ENCODE peak calls at places on chromosomes 3 and 15, in ten cellular contexts. One of them, this sample, is unnamed.
A peak's percentile ranks its signal among the peaks of the same experiment; 100 is the strongest.

GRCh38 chr3:112644453-112644852 is 3.5 kb upstream of the CCDC80 start:
- DNase-seq in EH: no peak
- DNase-seq in iris pigment epithelial cell: no peak
- DNase-seq in AG08396: no peak
- DNase-seq in GM12878: no peak
- DNase-seq in Right ventricle myocardium superior: no peak
- DNase-seq in NCI-H774: no peak
- DNase-seq in NCI-H2029 treated with DMSO at 0.1 percent for 48 hours: no peak
- DNase-seq in Calu3: no peak
- DNase-seq in NCI-H1930: no peak
- DNase-seq in this sample: no peak

GRCh38 chr3:154384504-154384903 is 45.5 kb downstream of the GPR149 start:
- DNase-seq in EH: no peak
- DNase-seq in NCI-H774: no peak
- DNase-seq in Right ventricle myocardium superior: no peak
- DNase-seq in AG08396: no peak
- DNase-seq in NCI-H2029 treated with DMSO at 0.1 percent for 48 hours: no peak
- DNase-seq in NCI-H1930: no peak
- DNase-seq in iris pigment epithelial cell: no peak
- DNase-seq in Calu3: no peak
- DNase-seq in GM12878: no peak
- DNase-seq in this sample: no peak

GRCh38 chr3:11721114-11721440 is 77.4 kb upstream of the VGLL4 start:
- DNase-seq in NCI-H1930: no peak
- DNase-seq in NCI-H2029 treated with DMSO at 0.1 percent for 48 hours: no peak
- DNase-seq in GM12878: no peak
- DNase-seq in NCI-H774: no peak
- DNase-seq in Right ventricle myocardium superior: no peak
- DNase-seq in EH: peak; percentile 24
- DNase-seq in AG08396: no peak
- DNase-seq in iris pigment epithelial cell: no peak
- DNase-seq in Calu3: no peak
- DNase-seq in this sample: no peak

GRCh38 chr3:4850211-4850927 is 128.9 kb upstream of the BHLHE40 start:
- DNase-seq in EH: no peak
- DNase-seq in NCI-H774: no peak
- DNase-seq in GM12878: peak; percentile 84
- DNase-seq in AG08396: no peak
- DNase-seq in iris pigment epithelial cell: no peak
- DNase-seq in Right ventricle myocardium superior: no peak
- DNase-seq in Calu3: no peak
- DNase-seq in NCI-H2029 treated with DMSO at 0.1 percent for 48 hours: no peak
- DNase-seq in NCI-H1930: no peak
- DNase-seq in this sample: no peak

GRCh38 chr3:188583476-188584161 is 429.7 kb downstream of the LPP start:
- DNase-seq in iris pigment epithelial cell: peak; percentile 57
- DNase-seq in NCI-H774: no peak
- DNase-seq in EH: peak; percentile 37
- DNase-seq in NCI-H2029 treated with DMSO at 0.1 percent for 48 hours: no peak
- DNase-seq in GM12878: no peak
- DNase-seq in Right ventricle myocardium superior: no peak
- DNase-seq in NCI-H1930: no peak
- DNase-seq in AG08396: no peak
- DNase-seq in Calu3: no peak
- DNase-seq in this sample: no peak

GRCh38 chr3:101200461-101200860 is 119.9 kb downstream of the IMPG2 start:
- DNase-seq in NCI-H2029 treated with DMSO at 0.1 percent for 48 hours: no peak
- DNase-seq in AG08396: no peak
- DNase-seq in EH: no peak
- DNase-seq in iris pigment epithelial cell: no peak
- DNase-seq in Calu3: no peak
- DNase-seq in NCI-H1930: no peak
- DNase-seq in Right ventricle myocardium superior: no peak
- DNase-seq in NCI-H774: no peak
- DNase-seq in GM12878: no peak
- DNase-seq in this sample: no peak

GRCh38 chr3:54538346-54538745 is 389.5 kb downstream of the LRTM1 start:
- DNase-seq in Right ventricle myocardium superior: no peak
- DNase-seq in GM12878: no peak
- DNase-seq in AG08396: no peak
- DNase-seq in Calu3: no peak
- DNase-seq in EH: no peak
- DNase-seq in NCI-H2029 treated with DMSO at 0.1 percent for 48 hours: no peak
- DNase-seq in iris pigment epithelial cell: no peak
- DNase-seq in NCI-H774: no peak
- DNase-seq in NCI-H1930: no peak
- DNase-seq in this sample: no peak

GRCh38 chr3:113747719-113748046 is 848 bp downstream of the ATP6V1A start:
- DNase-seq in GM12878: peak; percentile 30
- DNase-seq in Right ventricle myocardium superior: no peak
- DNase-seq in iris pigment epithelial cell: peak; percentile 27
- DNase-seq in Calu3: no peak
- DNase-seq in NCI-H1930: no peak
- DNase-seq in NCI-H774: no peak
- DNase-seq in AG08396: peak; percentile 11
- DNase-seq in NCI-H2029 treated with DMSO at 0.1 percent for 48 hours: no peak
- DNase-seq in EH: peak; percentile 24
- DNase-seq in this sample: no peak

GRCh38 chr3:160027541-160028195 is 39.0 kb downstream of the IL12A start:
- DNase-seq in AG08396: peak; percentile 46
- DNase-seq in EH: peak; percentile 71
- DNase-seq in Calu3: peak; percentile 40
- DNase-seq in Right ventricle myocardium superior: no peak
- DNase-seq in NCI-H774: no peak
- DNase-seq in iris pigment epithelial cell: peak; percentile 87
- DNase-seq in NCI-H2029 treated with DMSO at 0.1 percent for 48 hours: no peak
- DNase-seq in GM12878: peak; percentile 55
- DNase-seq in NCI-H1930: no peak
- DNase-seq in this sample: no peak

GRCh38 chr15:64521726-64522164 is 61.4 kb downstream of the ZNF609 start:
- DNase-seq in Calu3: peak; percentile 74
- DNase-seq in GM12878: no peak
- DNase-seq in AG08396: no peak
- DNase-seq in NCI-H1930: no peak
- DNase-seq in NCI-H774: no peak
- DNase-seq in EH: peak; percentile 69
- DNase-seq in NCI-H2029 treated with DMSO at 0.1 percent for 48 hours: no peak
- DNase-seq in iris pigment epithelial cell: peak; percentile 60
- DNase-seq in Right ventricle myocardium superior: peak; percentile 70
- DNase-seq in this sample: no peak

GRCh38 chr3:138440596-138440995 is 6.2 kb downstream of the ESYT3 start:
- DNase-seq in EH: peak; percentile 71
- DNase-seq in iris pigment epithelial cell: peak; percentile 68
- DNase-seq in NCI-H2029 treated with DMSO at 0.1 percent for 48 hours: no peak
- DNase-seq in AG08396: no peak
- DNase-seq in NCI-H1930: no peak
- DNase-seq in GM12878: no peak
- DNase-seq in NCI-H774: no peak
- DNase-seq in Calu3: no peak
- DNase-seq in Right ventricle myocardium superior: no peak
- DNase-seq in this sample: no peak

GRCh38 chr3:152100491-152101086 is 168.1 kb upstream of the MBNL1 start:
- DNase-seq in AG08396: no peak
- DNase-seq in NCI-H774: no peak
- DNase-seq in GM12878: peak; percentile 59
- DNase-seq in EH: no peak
- DNase-seq in NCI-H2029 treated with DMSO at 0.1 percent for 48 hours: no peak
- DNase-seq in iris pigment epithelial cell: peak; percentile 26
- DNase-seq in NCI-H1930: no peak
- DNase-seq in Calu3: peak; percentile 60
- DNase-seq in Right ventricle myocardium superior: no peak
- DNase-seq in this sample: no peak

GRCh38 chr3:122961146-122961545 is 66.4 kb downstream of the SEMA5B start:
- DNase-seq in NCI-H774: no peak
- DNase-seq in NCI-H2029 treated with DMSO at 0.1 percent for 48 hours: no peak
- DNase-seq in Right ventricle myocardium superior: no peak
- DNase-seq in AG08396: peak; percentile 33
- DNase-seq in GM12878: no peak
- DNase-seq in EH: no peak
- DNase-seq in iris pigment epithelial cell: no peak
- DNase-seq in Calu3: no peak
- DNase-seq in NCI-H1930: no peak
- DNase-seq in this sample: no peak

GRCh38 chr3:36957862-36958686 is 13.2 kb upstream of the TRANK1 start:
- DNase-seq in AG08396: peak; percentile 43
- DNase-seq in Right ventricle myocardium superior: no peak
- DNase-seq in NCI-H774: no peak
- DNase-seq in iris pigment epithelial cell: peak; percentile 75
- DNase-seq in EH: peak; percentile 70
- DNase-seq in GM12878: no peak
- DNase-seq in Calu3: no peak
- DNase-seq in NCI-H1930: no peak
- DNase-seq in NCI-H2029 treated with DMSO at 0.1 percent for 48 hours: no peak
- DNase-seq in this sample: no peak

GRCh38 chr3:16103472-16103871 is 71.0 kb upstream of the GALNT15 start:
- DNase-seq in Right ventricle myocardium superior: no peak
- DNase-seq in EH: peak; percentile 98
- DNase-seq in Calu3: no peak
- DNase-seq in AG08396: peak; percentile 84
- DNase-seq in NCI-H1930: no peak
- DNase-seq in NCI-H2029 treated with DMSO at 0.1 percent for 48 hours: no peak
- DNase-seq in GM12878: no peak
- DNase-seq in iris pigment epithelial cell: peak; percentile 84
- DNase-seq in NCI-H774: no peak
- DNase-seq in this sample: no peak

GRCh38 chr3:100082108-100082642 is 32.1 kb downstream of the FILIP1L start:
- DNase-seq in iris pigment epithelial cell: no peak
- DNase-seq in GM12878: no peak
- DNase-seq in AG08396: no peak
- DNase-seq in NCI-H2029 treated with DMSO at 0.1 percent for 48 hours: no peak
- DNase-seq in Right ventricle myocardium superior: no peak
- DNase-seq in Calu3: no peak
- DNase-seq in NCI-H774: no peak
- DNase-seq in EH: no peak
- DNase-seq in NCI-H1930: no peak
- DNase-seq in this sample: no peak

GRCh38 chr15:32970847-32971246 is 223.7 kb downstream of the FMN1 start:
- DNase-seq in Calu3: no peak
- DNase-seq in AG08396: no peak
- DNase-seq in iris pigment epithelial cell: no peak
- DNase-seq in NCI-H774: no peak
- DNase-seq in GM12878: no peak
- DNase-seq in NCI-H2029 treated with DMSO at 0.1 percent for 48 hours: no peak
- DNase-seq in EH: no peak
- DNase-seq in NCI-H1930: no peak
- DNase-seq in Right ventricle myocardium superior: peak; percentile 51
- DNase-seq in this sample: no peak

GRCh38 chr3:188468672-188469071 is 314.7 kb downstream of the LPP start:
- DNase-seq in NCI-H774: peak; percentile 32
- DNase-seq in iris pigment epithelial cell: peak; percentile 45
- DNase-seq in NCI-H2029 treated with DMSO at 0.1 percent for 48 hours: peak; percentile 62
- DNase-seq in AG08396: no peak
- DNase-seq in Right ventricle myocardium superior: no peak
- DNase-seq in Calu3: no peak
- DNase-seq in GM12878: no peak
- DNase-seq in NCI-H1930: no peak
- DNase-seq in EH: peak; percentile 40
- DNase-seq in this sample: no peak

GRCh38 chr3:50830451-50830850 is 155.7 kb downstream of the DOCK3 start:
- DNase-seq in NCI-H1930: no peak
- DNase-seq in Calu3: no peak
- DNase-seq in Right ventricle myocardium superior: no peak
- DNase-seq in NCI-H2029 treated with DMSO at 0.1 percent for 48 hours: no peak
- DNase-seq in EH: no peak
- DNase-seq in AG08396: no peak
- DNase-seq in iris pigment epithelial cell: no peak
- DNase-seq in GM12878: no peak
- DNase-seq in NCI-H774: no peak
- DNase-seq in this sample: no peak

GRCh38 chr15:68384451-68385239 is 47.3 kb downstream of the ITGA11 start:
- DNase-seq in AG08396: peak; percentile 79
- DNase-seq in GM12878: no peak
- DNase-seq in EH: peak; percentile 99
- DNase-seq in Right ventricle myocardium superior: peak; percentile 54
- DNase-seq in iris pigment epithelial cell: peak; percentile 90
- DNase-seq in Calu3: no peak
- DNase-seq in NCI-H2029 treated with DMSO at 0.1 percent for 48 hours: no peak
- DNase-seq in NCI-H774: no peak
- DNase-seq in NCI-H1930: no peak
- DNase-seq in this sample: no peak

GRCh38 chr3:128309026-128309425 is 155.7 kb downstream of the EEFSEC start:
- DNase-seq in iris pigment epithelial cell: no peak
- DNase-seq in GM12878: no peak
- DNase-seq in Calu3: no peak
- DNase-seq in NCI-H774: peak; percentile 71
- DNase-seq in Right ventricle myocardium superior: peak; percentile 66
- DNase-seq in NCI-H2029 treated with DMSO at 0.1 percent for 48 hours: peak; percentile 90
- DNase-seq in NCI-H1930: no peak
- DNase-seq in AG08396: no peak
- DNase-seq in EH: no peak
- DNase-seq in this sample: no peak

GRCh38 chr3:49873623-49874022 is 3.9 kb upstream of the CAMKV start:
- DNase-seq in AG08396: no peak
- DNase-seq in NCI-H2029 treated with DMSO at 0.1 percent for 48 hours: no peak
- DNase-seq in iris pigment epithelial cell: no peak
- DNase-seq in Calu3: no peak
- DNase-seq in GM12878: no peak
- DNase-seq in Right ventricle myocardium superior: no peak
- DNase-seq in NCI-H1930: no peak
- DNase-seq in EH: no peak
- DNase-seq in NCI-H774: no peak
- DNase-seq in this sample: no peak

GRCh38 chr3:133294253-133294652 is 105.6 kb upstream of the BFSP2 start:
- DNase-seq in iris pigment epithelial cell: peak; percentile 26
- DNase-seq in Right ventricle myocardium superior: no peak
- DNase-seq in GM12878: no peak
- DNase-seq in NCI-H2029 treated with DMSO at 0.1 percent for 48 hours: no peak
- DNase-seq in NCI-H774: no peak
- DNase-seq in NCI-H1930: no peak
- DNase-seq in EH: peak; percentile 29
- DNase-seq in Calu3: no peak
- DNase-seq in AG08396: no peak
- DNase-seq in this sample: no peak

GRCh38 chr3:133881987-133882825 is 13.5 kb downstream of the RAB6B start:
- DNase-seq in AG08396: no peak
- DNase-seq in Right ventricle myocardium superior: no peak
- DNase-seq in NCI-H2029 treated with DMSO at 0.1 percent for 48 hours: no peak
- DNase-seq in NCI-H1930: no peak
- DNase-seq in Calu3: no peak
- DNase-seq in NCI-H774: no peak
- DNase-seq in GM12878: no peak
- DNase-seq in EH: no peak
- DNase-seq in iris pigment epithelial cell: no peak
- DNase-seq in this sample: no peak

GRCh38 chr3:123409443-123410148 is 39.3 kb downstream of the ADCY5 start:
- DNase-seq in GM12878: no peak
- DNase-seq in EH: no peak
- DNase-seq in AG08396: no peak
- DNase-seq in NCI-H2029 treated with DMSO at 0.1 percent for 48 hours: peak; percentile 41
- DNase-seq in Calu3: peak; percentile 73
- DNase-seq in iris pigment epithelial cell: no peak
- DNase-seq in NCI-H774: peak; percentile 13
- DNase-seq in NCI-H1930: no peak
- DNase-seq in Right ventricle myocardium superior: no peak
- DNase-seq in this sample: no peak

GRCh38 chr15:98689431-98689861 is 41.1 kb downstream of the IGF1R start:
- DNase-seq in EH: peak; percentile 83
- DNase-seq in Right ventricle myocardium superior: no peak
- DNase-seq in iris pigment epithelial cell: peak; percentile 71
- DNase-seq in AG08396: peak; percentile 39
- DNase-seq in GM12878: no peak
- DNase-seq in NCI-H774: no peak
- DNase-seq in Calu3: peak; percentile 48
- DNase-seq in NCI-H2029 treated with DMSO at 0.1 percent for 48 hours: no peak
- DNase-seq in NCI-H1930: no peak
- DNase-seq in this sample: no peak

GRCh38 chr3:112345681-112346080 is 12.7 kb downstream of the CD200 start:
- DNase-seq in EH: no peak
- DNase-seq in NCI-H1930: no peak
- DNase-seq in GM12878: no peak
- DNase-seq in Right ventricle myocardium superior: no peak
- DNase-seq in AG08396: no peak
- DNase-seq in NCI-H774: no peak
- DNase-seq in iris pigment epithelial cell: no peak
- DNase-seq in Calu3: no peak
- DNase-seq in NCI-H2029 treated with DMSO at 0.1 percent for 48 hours: no peak
- DNase-seq in this sample: no peak

GRCh38 chr3:124584552-124585391 is 145.5 kb upstream of the UMPS start:
- DNase-seq in Right ventricle myocardium superior: peak; percentile 85
- DNase-seq in NCI-H1930: no peak
- DNase-seq in Calu3: peak; percentile 88
- DNase-seq in EH: peak; percentile 67
- DNase-seq in AG08396: peak; percentile 63
- DNase-seq in NCI-H774: peak; percentile 27
- DNase-seq in GM12878: no peak
- DNase-seq in NCI-H2029 treated with DMSO at 0.1 percent for 48 hours: no peak
- DNase-seq in iris pigment epithelial cell: peak; percentile 20
- DNase-seq in this sample: no peak

This sample was measured in SK-N-MC.